ENCODE peak calls at places on chromosomes 4 and X, in ten cellular contexts. C is hepatocyte, B is neural progenitor cell, Y is fibroblast of lung, X is MM.1S, O is PC-3, L is HCT116, Q is GM23338, P is A673, R is endothelial cell of umbilical vein. S is an unnamed sample.

GRCh38 chr4:23422878-23423277 is 467.0 kb downstream of the PPARGC1A start:
- DNase-seq in C (no peak), X (no peak), Y (no peak), O (no peak), Q (peak; percentile 52), B (peak; percentile 36), R (no peak), L (no peak), P (no peak), S (no peak)

GRCh38 chrX:130691576-130691975 is 211.4 kb downstream of the ENOX2 start:
- DNase-seq in O (peak; percentile 4), Y (no peak), P (no peak), C (no peak), Q (no peak), B (no peak), L (no peak), X (no peak), R (peak; percentile 61), S (no peak)

GRCh38 chr4:169033660-169034059 is 23.6 kb upstream of the CBR4 start:
- DNase-seq in X (no peak), B (no peak), L (peak; percentile 62), C (no peak), P (peak; percentile 53), O (no peak), Q (no peak), Y (no peak), R (no peak), S (peak; percentile 9)

GRCh38 chrX:154981116-154981411 is 41.5 kb downstream of the F8 start:
- DNase-seq in Y (no peak), C (no peak), L (no peak), O (no peak), P (no peak), X (no peak), R (no peak), Q (no peak), B (no peak), S (no peak)

GRCh38 chrX:123476636-123477219 is 256.1 kb downstream of the THOC2 start:
- DNase-seq in R (no peak), Q (peak; percentile 14), P (no peak), Y (no peak), C (no peak), B (no peak), X (no peak), L (no peak), O (no peak), S (no peak)

GRCh38 chr4:110628321-110629213 is 5.7 kb upstream of the PITX2 start:
- DNase-seq in P (no peak), O (no peak), X (no peak), L (no peak), Y (no peak), B (peak; percentile 68), R (no peak), C (no peak), Q (peak; percentile 54), S (no peak)

GRCh38 chr4:131337956-131338355 is 1811.1 kb upstream of the PCDH10 start:
- DNase-seq in R (no peak), Y (no peak), O (no peak), C (no peak), L (no peak), P (no peak), X (no peak), Q (no peak), B (no peak), S (no peak)

GRCh38 chr4:163663454-163664225 is 169.2 kb downstream of the TMA16 start:
- DNase-seq in R (no peak), O (no peak), L (no peak), Y (no peak), C (no peak), B (no peak), P (no peak), Q (no peak), X (peak; percentile 29), S (no peak)

GRCh38 chr4:139167774-139168444 is 9.1 kb downstream of the ELF2 start:
- DNase-seq in Q (peak; percentile 70), B (no peak), Y (peak; percentile 62), L (peak; percentile 35), O (peak; percentile 65), R (peak; percentile 36), P (peak; percentile 59), C (peak; percentile 54), X (peak; percentile 37), S (no peak)

GRCh38 chr4:17577660-17578481 is 873 bp downstream of the LAP3 start:
- DNase-seq in C (peak; percentile 61), B (no peak), L (no peak), P (no peak), Q (peak; percentile 18), Y (peak; percentile 23), O (peak; percentile 19), X (peak; percentile 35), R (no peak), S (peak; percentile 35)

GRCh38 chr4:186920486-186920885 is 196.8 kb upstream of the FAT1 start:
- DNase-seq in Q (no peak), P (no peak), B (no peak), Y (peak; percentile 82), O (no peak), X (no peak), C (no peak), L (no peak), R (peak; percentile 25), S (no peak)

GRCh38 chr4:104487105-104487504 is 7.6 kb downstream of the CXXC4 start:
- DNase-seq in L (no peak), X (peak; percentile 80), C (peak; percentile 26), Y (no peak), B (no peak), R (no peak), O (no peak), P (peak; percentile 10), Q (peak; percentile 35), S (no peak)

GRCh38 chrX:17550011-17550410 is 175.0 kb downstream of the NHS start:
- DNase-seq in L (no peak), Q (no peak), B (no peak), O (no peak), X (no peak), C (no peak), Y (no peak), P (no peak), R (no peak), S (no peak)

GRCh38 chr4:174521800-174522182 is 497 bp downstream of the HPGD start:
- DNase-seq in P (peak; percentile 4), L (no peak), R (no peak), O (peak; percentile 45), Q (peak; percentile 42), B (peak; percentile 39), X (peak; percentile 57), Y (no peak), C (peak; percentile 60), S (no peak)

GRCh38 chr4:1427010-1427409 is 20.8 kb upstream of the NKX1-1 start:
- DNase-seq in Y (no peak), C (no peak), Q (no peak), L (no peak), R (no peak), B (no peak), O (no peak), X (no peak), P (no peak), S (no peak)
- TF ChIP-seq EZH2 in Y (no peak), C (no peak), Q (no peak), L (no peak), R (no peak), B (no peak), O (no peak), X (no peak), P (no peak), S (no peak)

DNA sequence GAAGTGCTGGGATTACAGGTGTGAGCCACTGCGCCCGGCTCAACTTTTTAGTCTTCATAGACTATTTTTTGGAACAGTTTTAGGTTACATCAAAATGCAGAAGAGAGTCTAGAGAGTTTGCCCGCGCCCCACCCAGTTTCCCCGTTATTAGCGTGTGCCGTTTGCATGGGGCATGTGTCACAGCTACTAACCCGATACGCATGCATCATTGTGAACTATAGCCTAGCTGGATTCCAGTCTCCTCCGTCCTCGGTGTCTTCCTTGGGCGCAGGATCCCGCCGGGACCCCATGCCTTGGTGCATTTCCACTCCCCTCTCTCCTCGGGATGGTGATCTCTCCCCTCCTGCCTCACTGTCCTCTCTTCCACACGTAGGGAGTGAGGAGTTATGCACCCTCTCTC is 85.5 kb upstream of the ADRA2C start:
- DNase-seq in Y (no peak), B (no peak), O (no peak), X (no peak), R (no peak), C (no peak), P (no peak), L (no peak), Q (no peak), S (no peak)
- TF ChIP-seq EZH2 in Y (no peak), B (no peak), O (no peak), X (no peak), R (no peak), C (no peak), P (no peak), L (no peak), Q (no peak), S (no peak)

DNA sequence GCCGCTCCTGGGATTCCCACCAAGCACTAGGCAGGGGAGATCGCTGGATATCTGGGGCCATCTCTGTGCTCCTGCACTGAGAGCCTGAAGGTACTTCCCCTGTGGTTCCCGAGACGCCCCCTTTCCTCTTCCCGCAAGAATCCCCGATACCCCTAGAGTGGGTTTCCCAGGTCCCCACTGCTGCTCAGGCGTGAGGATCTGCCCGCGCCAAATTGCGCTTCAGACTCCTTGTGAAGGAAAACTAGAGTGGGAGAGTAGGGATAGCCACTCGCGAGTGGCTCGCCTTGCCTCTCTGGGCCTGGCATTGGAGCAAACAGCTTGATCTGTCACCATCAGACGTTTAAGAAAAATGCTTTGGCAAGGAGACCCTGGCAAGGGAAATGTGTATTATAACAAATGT is 1.5 kb downstream of the IL1RAPL2 start:
- DNase-seq in Y (no peak), O (no peak), P (no peak), R (no peak), B (no peak), C (no peak), L (no peak), X (no peak), Q (no peak), S (no peak)
- TF ChIP-seq EZH2 in Y (no peak), O (no peak), P (no peak), R (no peak), B (peak; percentile 26), C (no peak), L (no peak), X (no peak), Q (no peak), S (no peak)

GRCh38 chr4:7196731-7197130 is 4.4 kb downstream of the SORCS2 start:
- DNase-seq in P (no peak), C (no peak), Y (no peak), R (no peak), L (no peak), X (no peak), Q (no peak), O (peak; percentile 59), B (no peak), S (no peak)

GRCh38 chr4:7194251-7195137 is 2.2 kb downstream of the SORCS2 start:
- DNase-seq in Q (no peak), C (peak; percentile 43), L (no peak), P (no peak), R (no peak), B (peak; percentile 62), X (no peak), O (peak; percentile 61), Y (no peak), S (peak; percentile 15)

GRCh38 chr4:7195138-7195510 is 2.8 kb downstream of the SORCS2 start:
- DNase-seq in X (no peak), Q (no peak), R (no peak), O (no peak), L (no peak), P (no peak), Y (no peak), B (no peak), C (no peak), S (no peak)

GRCh38 chr4:7196283-7196651 is 3.9 kb downstream of the SORCS2 start:
- DNase-seq in Y (no peak), X (no peak), O (no peak), C (no peak), P (no peak), B (no peak), R (no peak), Q (no peak), L (no peak), S (no peak)

GRCh38 chr4:7195546-7196282 is 3.4 kb downstream of the SORCS2 start:
- DNase-seq in Y (no peak), P (no peak), Q (no peak), C (no peak), O (no peak), R (no peak), B (no peak), X (no peak), L (no peak), S (no peak)
- TF ChIP-seq EZH2 in Y (no peak), P (no peak), Q (no peak), C (no peak), O (no peak), R (no peak), B (no peak), X (no peak), L (no peak), S (no peak)